ENCODE peak calls at places on chromosome 1, in five cellular contexts. R is choroid plexus epithelial cell; E is activated naive CD8-positive, alpha-beta T cell treated with anti-CD3 and anti-CD28 coated beads, Interleukin-2, amount 50 U/mL, for 16 hours; G is colonic mucosa; Y is sciatic nerve. Q is an unnamed sample.

GRCh38 chr1:210650403-210650802 is 321.7 kb downstream of the HHAT start:
- DNase-seq in G (no peak), E (no peak), Y (no peak), R (no peak), Q (no peak)

GRCh38 chr1:55284856-55285255 is 69.7 kb upstream of the USP24 start:
- DNase-seq in R (peak), Y (no peak), G (peak), E (no peak), Q (no peak)

GRCh38 chr1:151763990-151764389 is 694 bp upstream of the MRPL9 start:
- DNase-seq in R (peak), E (no peak), Y (no peak), G (no peak), Q (no peak)

GRCh38 chr1:32448773-32449456 is 16.0 kb upstream of the ZBTB8B start:
- DNase-seq in Y (no peak), R (peak), E (no peak), G (no peak), Q (no peak)

GRCh38 chr1:172510479-172510878 is 22.5 kb upstream of the SUCO start:
- DNase-seq in Y (no peak), E (no peak), G (no peak), R (no peak), Q (no peak)

GRCh38 chr1:111222308-111223125 is 5.0 kb upstream of the CHI3L2 start:
- DNase-seq in R (peak), E (peak), Y (peak), G (peak), Q (no peak)

GRCh38 chr1:51525295-51525694 is 6.2 kb upstream of the EPS15 start:
- DNase-seq in E (no peak), G (no peak), Y (no peak), R (no peak), Q (no peak)

GRCh38 chr1:226551299-226551698 is 2.7 kb downstream of the STUM start:
- DNase-seq in Y (no peak), E (no peak), G (peak), R (no peak), Q (no peak)

GRCh38 chr1:224211262-224211962 is 28.4 kb downstream of the DEGS1 start:
- DNase-seq in R (peak), E (no peak), G (peak), Y (no peak), Q (no peak)

GRCh38 chr1:210438928-210439841 is 110.5 kb downstream of the HHAT start:
- DNase-seq in G (no peak), R (peak), Y (no peak), E (no peak), Q (no peak)

GRCh38 chr1:154342836-154343472 is 17.6 kb downstream of the ATP8B2 start:
- DNase-seq in Y (no peak), E (peak), R (no peak), G (no peak), Q (no peak)

GRCh38 chr1:223745731-223746130 is 33.4 kb downstream of the CAPN2 start:
- DNase-seq in R (no peak), G (no peak), E (no peak), Y (no peak), Q (peak)

GRCh38 chr1:248782311-248782887 is 26.8 kb upstream of the LYPD8 start:
- DNase-seq in G (no peak), R (no peak), Y (no peak), E (no peak), Q (no peak)

GRCh38 chr1:67544921-67545320 is 114.7 kb upstream of the SERBP1 start:
- DNase-seq in R (no peak), E (no peak), Y (no peak), G (no peak), Q (no peak)

GRCh38 chr1:57470028-57470427 is 46.2 kb upstream of the DAB1 start:
- DNase-seq in Y (no peak), G (no peak), R (peak), E (no peak), Q (no peak)

GRCh38 chr1:107597290-107597689 is 367.7 kb downstream of the VAV3 start:
- DNase-seq in R (no peak), E (no peak), G (no peak), Y (no peak), Q (no peak)

GRCh38 chr1:203702130-203702577 is 62.8 kb upstream of the LAX1 start:
- DNase-seq in G (peak), R (peak), Y (peak), E (peak), Q (peak)

GRCh38 chr1:156608981-156609380 is 7.7 kb upstream of the GPATCH4 start:
- DNase-seq in Y (no peak), G (peak), E (no peak), R (peak), Q (peak)

GRCh38 chr1:49163041-49163440 is 386.4 kb upstream of the BEND5 start:
- DNase-seq in R (peak), G (no peak), E (no peak), Y (no peak), Q (no peak)

GRCh38 chr1:243798726-243799125 is 51.3 kb downstream of the AKT3 start:
- DNase-seq in G (no peak), R (peak), Y (no peak), E (no peak), Q (no peak)

GRCh38 chr1:225494789-225495359 is 67.0 kb upstream of the LBR start:
- DNase-seq in R (no peak), G (no peak), Y (no peak), E (no peak), Q (no peak)

GRCh38 chr1:91427741-91428140 is 23.1 kb upstream of the HFM1 start:
- DNase-seq in E (no peak), R (no peak), G (no peak), Y (no peak), Q (no peak)

GRCh38 chr1:18913065-18913502 is 10.7 kb upstream of the ALDH4A1 start:
- DNase-seq in G (peak), E (peak), R (peak), Y (peak), Q (peak)

GRCh38 chr1:186792870-186793581 is 35.7 kb upstream of the PLA2G4A start:
- DNase-seq in G (no peak), R (peak), E (no peak), Y (no peak), Q (no peak)

GRCh38 chr1:29383972-29384371 is 147.7 kb downstream of the PTPRU start:
- DNase-seq in E (no peak), Y (no peak), G (no peak), R (peak), Q (no peak)

GRCh38 chr1:3257788-3258187 is 188.8 kb downstream of the PRDM16 start:
- DNase-seq in R (no peak), G (no peak), E (no peak), Y (no peak), Q (no peak)

GRCh38 chr1:85581138-85581801 is 709 bp downstream of the CCN1 start:
- DNase-seq in E (no peak), Y (peak), R (peak), G (peak), Q (peak)

GRCh38 chr1:118136511-118136937 is 48.5 kb downstream of the SPAG17 start:
- DNase-seq in E (no peak), R (peak), Y (no peak), G (no peak), Q (peak)

GRCh38 chr1:221777434-221778072 is 35.7 kb upstream of the DUSP10 start:
- DNase-seq in E (peak), G (no peak), R (no peak), Y (no peak), Q (no peak)

GRCh38 chr1:1462318-1462966 is 9.1 kb upstream of the ATAD3B start:
- DNase-seq in R (no peak), G (no peak), E (no peak), Y (no peak), Q (no peak)

Q was measured in anterior cingulate cortex.